ENCODE peak calls at places on chromosomes 2 and 18, in seven cellular contexts. V is HCT116, B is transverse colon, O is breast epithelium, D is spleen, S is SK-N-SH, X is GM12891. C is an unnamed sample.

GRCh38 chr2:102020596-102021170 is 28.9 kb downstream of the IL1R2 start:
- DNase-seq in V (peak), B (peak), O (peak), D (peak), S (peak), X (peak), C (peak)

GRCh38 chr2:178517496-178517895 is 37.2 kb downstream of the PLEKHA3 start:
- DNase-seq in V (no peak), B (no peak), O (no peak), D (no peak), S (no peak), X (no peak), C (no peak)

GRCh38 chr2:241914542-241914941 is 45.0 kb downstream of the RTP5 start:
- DNase-seq in V (no peak), B (no peak), O (no peak), D (peak), S (no peak), X (no peak), C (no peak)

GRCh38 chr18:14925281-14925709 is 177.3 kb downstream of the ANKRD30B start:
- DNase-seq in V (no peak), B (no peak), O (no peak), D (no peak), S (no peak), X (no peak), C (no peak)

GRCh38 chr2:51710222-51710621 is 678.3 kb upstream of the NRXN1 start:
- DNase-seq in V (peak), B (peak), O (no peak), D (no peak), S (peak), X (peak), C (no peak)

GRCh38 chr18:78376036-78376435 is 603.6 kb upstream of the SALL3 start:
- DNase-seq in V (no peak), B (no peak), O (no peak), D (no peak), S (no peak), X (no peak), C (no peak)

GRCh38 chr2:239588451-239589269 is 187.8 kb upstream of the HDAC4 start:
- DNase-seq in V (no peak), B (no peak), O (no peak), D (peak), S (no peak), X (no peak), C (no peak)

GRCh38 chr2:235493402-235493774 is 455 bp upstream of the AGAP1 start:
- DNase-seq in V (no peak), B (no peak), O (no peak), D (no peak), S (no peak), X (no peak), C (no peak)

GRCh38 chr2:109454764-109455394 is 158.9 kb downstream of the SEPTIN10 start:
- DNase-seq in V (no peak), B (no peak), O (no peak), D (peak), S (no peak), X (no peak), C (no peak)

GRCh38 chr2:8627019-8627691 is 54.7 kb upstream of the ID2 start:
- DNase-seq in V (no peak), B (peak), O (no peak), D (no peak), S (no peak), X (no peak), C (no peak)

GRCh38 chr2:128321421-128321775 is 2.7 kb upstream of the HS6ST1 start:
- DNase-seq in V (no peak), B (no peak), O (peak), D (peak), S (no peak), X (peak), C (peak)

GRCh38 chr2:64750817-64751285 is 97.1 kb upstream of the SERTAD2 start:
- DNase-seq in V (peak), B (peak), O (peak), D (peak), S (no peak), X (no peak), C (no peak)

GRCh38 chr2:85704038-85704437 is 9.9 kb downstream of the GNLY start:
- DNase-seq in V (no peak), B (no peak), O (no peak), D (no peak), S (no peak), X (no peak), C (no peak)

GRCh38 chr2:46872876-46873631 is 42.6 kb downstream of the MCFD2 start:
- DNase-seq in V (no peak), B (no peak), O (no peak), D (no peak), S (no peak), X (no peak), C (no peak)

GRCh38 chr2:102069311-102069974 is 73.1 kb upstream of the IL1R1 start:
- DNase-seq in V (no peak), B (no peak), O (no peak), D (no peak), S (no peak), X (no peak), C (no peak)

GRCh38 chr2:226118471-226119429 is 680.9 kb downstream of the IRS1 start:
- DNase-seq in V (peak), B (no peak), O (peak), D (no peak), S (no peak), X (no peak), C (no peak)

GRCh38 chr2:99397251-99397920 is 60.2 kb downstream of the EIF5B start:
- DNase-seq in V (no peak), B (no peak), O (no peak), D (no peak), S (no peak), X (no peak), C (no peak)

GRCh38 chr2:73979021-73979420 is 5.7 kb upstream of the TET3 start:
- DNase-seq in V (no peak), B (no peak), O (no peak), D (no peak), S (no peak), X (no peak), C (no peak)

GRCh38 chr2:132664096-132664495 is 5.9 kb downstream of the LYPD1 start:
- DNase-seq in V (no peak), B (no peak), O (no peak), D (no peak), S (no peak), X (no peak), C (no peak)

GRCh38 chr2:170895023-170895759 is 33.9 kb upstream of the GORASP2 start:
- DNase-seq in V (no peak), B (no peak), O (no peak), D (no peak), S (no peak), X (no peak), C (no peak)

GRCh38 chr2:2456721-2457120 is 125.6 kb upstream of the MYT1L start:
- DNase-seq in V (no peak), B (no peak), O (no peak), D (no peak), S (no peak), X (no peak), C (no peak)

GRCh38 chr2:237955640-237956401 is 11.0 kb upstream of the UBE2F start:
- DNase-seq in V (no peak), B (no peak), O (no peak), D (no peak), S (peak), X (no peak), C (no peak)

GRCh38 chr2:86518498-86518897 is 44.7 kb downstream of the CHMP3 start:
- DNase-seq in V (no peak), B (peak), O (no peak), D (no peak), S (peak), X (no peak), C (no peak)

GRCh38 chr2:39867268-39867667 is 88.2 kb upstream of the THUMPD2 start:
- DNase-seq in V (no peak), B (no peak), O (no peak), D (no peak), S (no peak), X (no peak), C (no peak)

GRCh38 chr2:180006781-180007579 is at the start of gene CWC22:
- DNase-seq in V (peak), B (peak), O (peak), D (peak), S (peak), X (peak), C (peak)

DNA sequence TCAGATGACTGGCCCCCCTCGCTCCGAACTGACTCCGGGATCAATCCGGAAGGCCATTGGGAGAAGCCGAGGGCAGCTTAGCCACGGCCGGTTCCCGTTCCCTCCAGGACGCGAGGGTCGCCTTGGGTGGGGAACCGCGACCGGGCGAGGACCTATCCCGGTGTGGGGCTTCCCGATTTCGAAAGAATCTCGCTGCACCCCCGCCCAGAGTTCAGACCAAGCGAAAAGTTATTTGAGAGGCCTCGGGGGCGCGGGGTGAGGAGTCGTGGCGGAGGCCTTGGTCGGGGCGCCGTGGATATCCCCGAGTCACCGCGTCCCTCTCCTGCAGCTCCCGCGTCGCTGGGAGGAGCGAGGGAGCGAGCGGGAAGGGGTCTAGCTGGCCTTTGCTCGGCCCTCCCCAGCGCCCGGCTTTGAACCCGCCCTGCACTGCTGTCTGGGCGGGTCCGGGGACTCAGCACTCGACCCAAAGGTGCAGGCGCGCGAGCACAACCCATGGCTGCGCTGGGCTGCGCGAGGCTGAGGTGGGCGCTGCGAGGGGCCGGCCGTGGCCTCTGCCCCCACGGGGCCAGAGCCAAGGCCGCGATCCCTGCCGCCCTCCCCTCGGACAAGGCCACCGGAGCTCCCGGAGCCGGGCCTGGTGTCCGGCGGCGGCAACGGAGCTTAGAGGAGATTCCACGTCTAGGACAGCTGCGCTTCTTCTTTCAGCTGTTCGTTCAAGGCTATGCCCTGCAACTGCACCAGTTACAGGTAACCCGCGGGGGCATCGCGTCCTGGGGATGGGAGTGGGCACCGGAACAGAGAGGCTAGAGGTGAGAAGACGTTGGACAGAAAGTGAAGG is at the start of gene CYP27A1:
- DNase-seq in V (no peak), B (peak), O (peak), D (peak), S (peak), X (peak), C (peak)
- TF ChIP-seq POLR2AphosphoS5 in V (no peak), B (peak), O (peak), D (peak), S (no peak), X (no peak), C (no peak)

GRCh38 chr2:60556441-60556997 is 3.1 kb upstream of the BCL11A start:
- DNase-seq in V (no peak), B (peak), O (no peak), D (peak), S (peak), X (no peak), C (no peak)
- TF ChIP-seq POLR2AphosphoS5 in V (no peak), B (no peak), O (no peak), D (no peak), S (no peak), X (no peak), C (no peak)

GRCh38 chr18:55384551-55385275 is 203.3 kb downstream of the TCF4 start:
- DNase-seq in V (no peak), B (peak), O (no peak), D (no peak), S (peak), X (no peak), C (no peak)

GRCh38 chr18:55386545-55386944 is 201.4 kb downstream of the TCF4 start:
- DNase-seq in V (no peak), B (no peak), O (no peak), D (no peak), S (peak), X (no peak), C (no peak)

GRCh38 chr18:55385770-55386169 is 202.2 kb downstream of the TCF4 start:
- DNase-seq in V (no peak), B (no peak), O (no peak), D (no peak), S (no peak), X (no peak), C (no peak)

GRCh38 chr18:55384115-55384514 is 203.9 kb downstream of the TCF4 start:
- DNase-seq in V (no peak), B (no peak), O (no peak), D (no peak), S (no peak), X (no peak), C (no peak)

DNA sequence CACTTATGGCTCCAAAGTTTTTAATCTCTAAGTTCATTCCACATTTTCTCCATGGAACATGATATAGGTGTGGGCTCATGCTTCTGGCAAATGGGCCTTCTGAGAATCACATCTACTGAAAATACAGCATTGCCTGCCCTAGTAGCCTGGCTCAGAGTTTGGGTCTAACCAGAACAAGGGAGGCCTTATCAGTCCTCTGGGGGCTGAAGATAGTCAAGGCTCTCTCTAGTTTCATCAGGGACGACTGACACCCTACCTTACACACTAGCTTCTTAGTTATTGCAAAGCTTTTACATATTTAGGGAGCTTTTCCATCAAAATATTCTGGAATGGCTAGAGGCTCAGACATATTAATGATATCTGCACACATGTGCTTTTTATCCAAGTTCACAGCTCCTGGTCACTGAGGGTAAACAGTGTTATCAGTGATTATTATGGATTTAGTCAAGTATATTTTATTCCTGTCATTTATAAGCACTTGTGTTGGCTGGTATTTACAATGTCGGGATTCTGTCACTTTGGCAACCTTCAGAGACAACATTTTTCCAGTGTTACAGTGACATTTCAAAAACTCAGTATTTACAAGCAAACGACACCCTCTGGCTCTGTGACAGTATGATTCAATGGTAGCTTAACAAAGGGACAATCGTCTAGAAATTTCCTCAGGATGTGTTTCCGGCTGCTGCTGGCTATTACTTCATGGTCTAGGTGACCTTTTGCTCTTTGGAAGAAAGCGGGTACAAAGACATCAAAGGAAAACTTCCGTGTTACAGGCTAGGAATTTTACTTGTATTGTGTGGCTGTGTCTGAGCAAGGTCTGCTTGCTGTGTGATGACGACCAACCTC is 200.6 kb downstream of the TCF4 start:
- DNase-seq in V (no peak), B (no peak), O (no peak), D (no peak), S (no peak), X (no peak), C (no peak)
- TF ChIP-seq POLR2AphosphoS5 in V (no peak), B (no peak), O (peak), D (no peak), S (no peak), X (no peak), C (no peak)

GRCh38 chr2:118089015-118089800 is 937 bp downstream of the INSIG2 start:
- DNase-seq in V (no peak), B (peak), O (no peak), D (no peak), S (peak), X (no peak), C (peak)
- TF ChIP-seq POLR2AphosphoS5 in V (no peak), B (no peak), O (no peak), D (no peak), S (no peak), X (no peak), C (no peak)

GRCh38 chr18:8385400-8385799 is 223.8 kb upstream of the RAB12 start:
- DNase-seq in V (no peak), B (no peak), O (no peak), D (no peak), S (no peak), X (no peak), C (no peak)

GRCh38 chr18:8379187-8379941 is 229.9 kb upstream of the RAB12 start:
- DNase-seq in V (no peak), B (no peak), O (no peak), D (no peak), S (no peak), X (no peak), C (no peak)

GRCh38 chr18:8380006-8380405 is 229.2 kb upstream of the RAB12 start:
- DNase-seq in V (no peak), B (no peak), O (no peak), D (no peak), S (no peak), X (no peak), C (no peak)

GRCh38 chr18:8380926-8381325 is 228.3 kb upstream of the RAB12 start:
- DNase-seq in V (no peak), B (no peak), O (no peak), D (no peak), S (no peak), X (no peak), C (no peak)

GRCh38 chr18:8381801-8382459 is 227.3 kb upstream of the RAB12 start:
- DNase-seq in V (no peak), B (no peak), O (no peak), D (no peak), S (no peak), X (no peak), C (no peak)
- TF ChIP-seq POLR2AphosphoS5 in V (no peak), B (no peak), O (no peak), D (no peak), S (no peak), X (no peak), C (no peak)

DNA sequence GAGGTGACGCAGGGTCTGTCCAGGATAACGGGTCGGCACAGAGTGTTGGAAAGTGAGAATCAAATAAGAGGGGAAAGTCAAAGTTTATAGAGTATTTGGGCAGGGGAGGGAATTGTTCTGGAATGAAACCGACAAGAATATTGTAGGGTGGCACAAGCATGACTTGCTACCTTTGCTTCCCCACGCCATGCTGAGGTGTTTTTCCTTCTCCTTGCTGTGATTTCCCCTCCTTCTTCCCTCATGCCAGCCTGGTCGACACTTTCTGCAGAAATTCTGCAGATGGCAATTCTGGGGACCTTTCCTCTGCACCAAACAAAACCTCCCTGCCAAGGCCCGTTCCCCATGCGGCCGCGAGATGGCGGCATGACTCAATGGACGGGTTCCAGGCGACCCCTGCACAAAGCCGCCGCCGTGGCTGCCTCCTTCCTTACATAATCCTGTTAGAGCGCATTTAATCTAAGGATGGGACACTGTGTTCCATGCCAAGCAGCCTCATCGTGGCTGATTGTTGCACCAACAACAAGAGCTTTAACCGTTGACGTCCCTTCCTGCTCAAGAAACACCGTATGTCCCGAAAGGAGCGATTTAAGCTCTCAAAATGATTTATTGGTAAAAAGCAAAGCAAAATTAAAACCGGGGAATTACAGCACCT is at the start of gene MRO:
- DNase-seq in V (no peak), B (peak), O (peak), D (peak), S (peak), X (peak), C (peak)
- TF ChIP-seq POLR2AphosphoS5 in V (no peak), B (peak), O (peak), D (peak), S (no peak), X (no peak), C (no peak)

GRCh38 chr2:233060500-233061006 is 411 bp downstream of the INPP5D start:
- DNase-seq in V (no peak), B (no peak), O (no peak), D (no peak), S (no peak), X (no peak), C (no peak)

GRCh38 chr2:233059547-233059796 is 670 bp upstream of the INPP5D start:
- DNase-seq in V (no peak), B (no peak), O (no peak), D (peak), S (no peak), X (no peak), C (peak)

GRCh38 chr2:233058717-233059546 is 1.2 kb upstream of the INPP5D start:
- DNase-seq in V (no peak), B (no peak), O (no peak), D (peak), S (no peak), X (no peak), C (no peak)

GRCh38 chr2:233061007-233061590 is 957 bp downstream of the INPP5D start:
- DNase-seq in V (no peak), B (no peak), O (no peak), D (peak), S (no peak), X (no peak), C (peak)

GRCh38 chr2:233059797-233060499 is at the start of gene INPP5D:
- DNase-seq in V (no peak), B (peak), O (no peak), D (peak), S (no peak), X (peak), C (peak)
- TF ChIP-seq POLR2AphosphoS5 in V (no peak), B (peak), O (no peak), D (peak), S (no peak), X (peak), C (peak)